ENCODE peak calls at places on chromosomes 12 and 14, in nine cellular contexts. One of them, this sample, is unnamed.

GRCh38 chr14:60008042-60008441 is 83.7 kb upstream of the PCNX4 start:
- DNase-seq in AG09309: no peak
- DNase-seq in right atrium auricular region: no peak
- DNase-seq in head of caudate nucleus: no peak
- DNase-seq in posterior vena cava: no peak
- DNase-seq in stomach: no peak
- DNase-seq in sigmoid colon: no peak
- DNase-seq in astrocyte of the spinal cord: no peak
- DNase-seq in progenitor cell of endocrine pancreas: no peak
- DNase-seq in this sample: no peak

GRCh38 chr14:89432226-89432625 is 15.2 kb upstream of the FOXN3 start:
- DNase-seq in progenitor cell of endocrine pancreas: no peak
- DNase-seq in head of caudate nucleus: no peak
- DNase-seq in stomach: no peak
- DNase-seq in posterior vena cava: no peak
- DNase-seq in astrocyte of the spinal cord: no peak
- DNase-seq in sigmoid colon: peak; percentile 28
- DNase-seq in AG09309: no peak
- DNase-seq in right atrium auricular region: no peak
- DNase-seq in this sample: no peak

GRCh38 chr12:117334855-117335587 is 26.4 kb downstream of the NOS1 start:
- DNase-seq in progenitor cell of endocrine pancreas: no peak
- DNase-seq in right atrium auricular region: no peak
- DNase-seq in posterior vena cava: no peak
- DNase-seq in head of caudate nucleus: no peak
- DNase-seq in AG09309: no peak
- DNase-seq in sigmoid colon: no peak
- DNase-seq in stomach: no peak
- DNase-seq in astrocyte of the spinal cord: no peak
- DNase-seq in this sample: no peak

GRCh38 chr14:92482621-92483319 is 30.8 kb upstream of the RIN3 start:
- DNase-seq in astrocyte of the spinal cord: no peak
- DNase-seq in AG09309: no peak
- DNase-seq in sigmoid colon: no peak
- DNase-seq in right atrium auricular region: peak; percentile 23
- DNase-seq in head of caudate nucleus: no peak
- DNase-seq in posterior vena cava: no peak
- DNase-seq in stomach: no peak
- DNase-seq in progenitor cell of endocrine pancreas: no peak
- DNase-seq in this sample: no peak

GRCh38 chr14:34461334-34462131 is 507 bp downstream of the SPTSSA start:
- DNase-seq in AG09309: no peak
- DNase-seq in stomach: peak; percentile 59
- DNase-seq in sigmoid colon: peak; percentile 82
- DNase-seq in right atrium auricular region: peak; percentile 73
- DNase-seq in progenitor cell of endocrine pancreas: peak; percentile 29
- DNase-seq in posterior vena cava: no peak
- DNase-seq in head of caudate nucleus: peak; percentile 25
- DNase-seq in astrocyte of the spinal cord: peak; percentile 46
- DNase-seq in this sample: peak; percentile 66

GRCh38 chr14:92759300-92759678 is 10.9 kb upstream of the LGMN start:
- DNase-seq in astrocyte of the spinal cord: peak; percentile 20
- DNase-seq in progenitor cell of endocrine pancreas: no peak
- DNase-seq in AG09309: no peak
- DNase-seq in stomach: peak; percentile 33
- DNase-seq in head of caudate nucleus: no peak
- DNase-seq in right atrium auricular region: no peak
- DNase-seq in posterior vena cava: no peak
- DNase-seq in sigmoid colon: no peak
- DNase-seq in this sample: no peak

GRCh38 chr14:91186515-91187066 is 57.9 kb downstream of the GPR68 start:
- DNase-seq in head of caudate nucleus: no peak
- DNase-seq in right atrium auricular region: no peak
- DNase-seq in astrocyte of the spinal cord: no peak
- DNase-seq in stomach: no peak
- DNase-seq in sigmoid colon: no peak
- DNase-seq in progenitor cell of endocrine pancreas: no peak
- DNase-seq in AG09309: no peak
- DNase-seq in posterior vena cava: no peak
- DNase-seq in this sample: no peak

GRCh38 chr12:122318607-122319311 is 52.5 kb upstream of the VPS33A start:
- DNase-seq in sigmoid colon: no peak
- DNase-seq in posterior vena cava: no peak
- DNase-seq in head of caudate nucleus: no peak
- DNase-seq in stomach: no peak
- DNase-seq in astrocyte of the spinal cord: peak; percentile 85
- DNase-seq in AG09309: peak; percentile 89
- DNase-seq in right atrium auricular region: no peak
- DNase-seq in progenitor cell of endocrine pancreas: no peak
- DNase-seq in this sample: no peak

GRCh38 chr14:55626131-55626530 is 46.1 kb downstream of the KTN1 start:
- DNase-seq in sigmoid colon: no peak
- DNase-seq in right atrium auricular region: no peak
- DNase-seq in stomach: no peak
- DNase-seq in progenitor cell of endocrine pancreas: no peak
- DNase-seq in AG09309: no peak
- DNase-seq in posterior vena cava: no peak
- DNase-seq in head of caudate nucleus: no peak
- DNase-seq in astrocyte of the spinal cord: no peak
- DNase-seq in this sample: no peak

GRCh38 chr12:78210894-78211302 is 380.2 kb downstream of the NAV3 start:
- DNase-seq in sigmoid colon: no peak
- DNase-seq in right atrium auricular region: no peak
- DNase-seq in posterior vena cava: no peak
- DNase-seq in head of caudate nucleus: no peak
- DNase-seq in progenitor cell of endocrine pancreas: no peak
- DNase-seq in AG09309: peak; percentile 96
- DNase-seq in astrocyte of the spinal cord: peak; percentile 87
- DNase-seq in stomach: no peak
- DNase-seq in this sample: no peak

GRCh38 chr14:54815016-54815415 is 87.6 kb downstream of the GCH1 start:
- DNase-seq in posterior vena cava: peak; percentile 90
- DNase-seq in sigmoid colon: no peak
- DNase-seq in stomach: no peak
- DNase-seq in AG09309: no peak
- DNase-seq in right atrium auricular region: no peak
- DNase-seq in head of caudate nucleus: no peak
- DNase-seq in astrocyte of the spinal cord: peak; percentile 13
- DNase-seq in progenitor cell of endocrine pancreas: no peak
- DNase-seq in this sample: peak; percentile 51

GRCh38 chr12:57888407-57889157 is 42.1 kb upstream of the CTDSP2 start:
- DNase-seq in stomach: peak; percentile 61
- DNase-seq in posterior vena cava: peak; percentile 83
- DNase-seq in progenitor cell of endocrine pancreas: no peak
- DNase-seq in sigmoid colon: no peak
- DNase-seq in right atrium auricular region: no peak
- DNase-seq in astrocyte of the spinal cord: peak; percentile 65
- DNase-seq in head of caudate nucleus: peak; percentile 82
- DNase-seq in AG09309: no peak
- DNase-seq in this sample: no peak